ENCODE peak calls at places on chromosome 14, in six cellular contexts. O is H9, Z is IMR-90, N is neuronal stem cell, U is mesenchymal stem cell, Q is H1. G is an unnamed sample.

GRCh38 chr14:52553002-52553670 is 500 bp downstream of the GPR137C start:
- DNase-seq in O (peak), Z (no peak), N (no peak), U (peak), Q (peak), G (peak)

GRCh38 chr14:75518625-75519024 is 3.6 kb upstream of the BATF start:
- DNase-seq in O (peak), Z (no peak), N (no peak), U (no peak), Q (peak), G (peak)

GRCh38 chr14:32513571-32514009 is 184.5 kb downstream of the AKAP6 start:
- DNase-seq in O (no peak), Z (peak), N (no peak), U (no peak), Q (no peak), G (peak)

GRCh38 chr14:75800792-75801191 is 139.7 kb downstream of the TTLL5 start:
- DNase-seq in O (peak), Z (no peak), N (no peak), U (no peak), Q (peak), G (no peak)

GRCh38 chr14:38357557-38357956 is 101.7 kb upstream of the CLEC14A start:
- DNase-seq in O (no peak), Z (peak), N (no peak), U (peak), Q (no peak), G (no peak)

GRCh38 chr14:71555654-71556559 is 376.3 kb upstream of the RGS6 start:
- DNase-seq in O (no peak), Z (peak), N (no peak), U (peak), Q (no peak), G (peak)

GRCh38 chr14:31122098-31122611 is 85.4 kb downstream of the HECTD1 start:
- DNase-seq in O (no peak), Z (peak), N (no peak), U (peak), Q (no peak), G (no peak)

GRCh38 chr14:88559852-88560251 is 3.0 kb upstream of the ZC3H14 start:
- DNase-seq in O (no peak), Z (peak), N (no peak), U (peak), Q (no peak), G (peak)

GRCh38 chr14:91420686-91421085 is 3.1 kb upstream of the CCDC88C start:
- DNase-seq in O (no peak), Z (no peak), N (no peak), U (no peak), Q (peak), G (peak)

GRCh38 chr14:91317381-91318313 is 73.1 kb upstream of the GPR68 start:
- DNase-seq in O (no peak), Z (no peak), N (no peak), U (no peak), Q (no peak), G (no peak)

GRCh38 chr14:47549886-47550285 is 125.5 kb downstream of the MDGA2 start:
- DNase-seq in O (no peak), Z (no peak), N (no peak), U (no peak), Q (no peak), G (peak)

GRCh38 chr14:92650581-92651105 is 97.8 kb downstream of the LGMN start:
- DNase-seq in O (no peak), Z (no peak), N (no peak), U (no peak), Q (no peak), G (no peak)

GRCh38 chr14:66701813-66702212 is 193.9 kb downstream of the GPHN start:
- DNase-seq in O (no peak), Z (no peak), N (no peak), U (no peak), Q (no peak), G (no peak)

GRCh38 chr14:92108345-92109254 is 2.2 kb upstream of the ATXN3 start:
- DNase-seq in O (peak), Z (no peak), N (no peak), U (no peak), Q (peak), G (no peak)

GRCh38 chr14:43803076-43803689 is 703.9 kb downstream of the FSCB start:
- DNase-seq in O (no peak), Z (no peak), N (no peak), U (no peak), Q (no peak), G (no peak)

GRCh38 chr14:74634481-74634880 is 22.4 kb upstream of the LTBP2 start:
- DNase-seq in O (no peak), Z (peak), N (no peak), U (no peak), Q (no peak), G (no peak)

GRCh38 chr14:36271222-36271621 is 49.2 kb downstream of the MBIP start:
- DNase-seq in O (no peak), Z (no peak), N (no peak), U (no peak), Q (no peak), G (no peak)

GRCh38 chr14:80186301-80186800 is 25.0 kb downstream of the DIO2 start:
- DNase-seq in O (no peak), Z (no peak), N (no peak), U (no peak), Q (no peak), G (peak)

GRCh38 chr14:22008098-22008412 is 334.4 kb upstream of the OR4E1 start:
- DNase-seq in O (no peak), Z (no peak), N (no peak), U (no peak), Q (no peak), G (no peak)

GRCh38 chr14:64293976-64294671 is at the start of gene ESR2:
- DNase-seq in O (peak), Z (peak), N (peak), U (peak), Q (peak), G (peak)

GRCh38 chr14:71212683-71213107 is 305.4 kb downstream of the PCNX1 start:
- DNase-seq in O (no peak), Z (peak), N (no peak), U (no peak), Q (no peak), G (no peak)

GRCh38 chr14:65131176-65131765 is 29.0 kb upstream of the MAX start:
- DNase-seq in O (no peak), Z (peak), N (no peak), U (peak), Q (no peak), G (peak)

GRCh38 chr14:37903561-37904191 is 304.0 kb upstream of the SSTR1 start:
- DNase-seq in O (no peak), Z (peak), N (peak), U (peak), Q (no peak), G (no peak)

GRCh38 chr14:54387328-54387727 is 9.5 kb upstream of the CDKN3 start:
- DNase-seq in O (no peak), Z (no peak), N (no peak), U (no peak), Q (no peak), G (no peak)

GRCh38 chr14:30874120-30874998 is at the start of gene COCH:
- DNase-seq in O (peak), Z (no peak), N (peak), U (no peak), Q (peak), G (no peak)

GRCh38 chr14:26598081-26598671 is 343 bp upstream of the NOVA1 start:
- DNase-seq in O (peak), Z (peak), N (peak), U (peak), Q (peak), G (peak)

GRCh38 chr14:59583755-59584154 is 7.1 kb upstream of the CCDC175 start:
- DNase-seq in O (peak), Z (peak), N (no peak), U (no peak), Q (no peak), G (no peak)

GRCh38 chr14:103123128-103123633 is at the start of gene TNFAIP2:
- DNase-seq in O (peak), Z (no peak), N (no peak), U (peak), Q (peak), G (peak)
- H2BK5ac ChIP-seq in O (no peak), Z (no peak), N (peak), U (peak), Q (peak), G (no peak)

GRCh38 chr14:99809376-99809775 is 16.2 kb downstream of the EML1 start:
- DNase-seq in O (no peak), Z (peak), N (no peak), U (peak), Q (no peak), G (peak)
- H3K14ac ChIP-seq in O (no peak), Z (no peak), N (no peak), U (no peak), Q (no peak), G (peak)

GRCh38 chr14:24094839-24095195 is 706 bp downstream of the PCK2 start:
- DNase-seq in O (no peak), Z (no peak), N (no peak), U (no peak), Q (no peak), G (no peak)
- H2BK5ac ChIP-seq in O (no peak), Z (peak), N (peak), U (no peak), Q (peak), G (peak)

GRCh38 chr14:77187649-77188012 is 6.0 kb downstream of the TMEM63C start:
- DNase-seq in O (no peak), Z (no peak), N (no peak), U (no peak), Q (no peak), G (no peak)
- H3K14ac ChIP-seq in O (no peak), Z (no peak), N (peak), U (no peak), Q (no peak), G (no peak)

GRCh38 chr14:50666772-50667490 is 1.2 kb downstream of the SAV1 start:
- DNase-seq in O (peak), Z (peak), N (peak), U (peak), Q (no peak), G (peak)
- H2BK5ac ChIP-seq in O (no peak), Z (peak), N (no peak), U (peak), Q (peak), G (no peak)

GRCh38 chr14:72732022-72732780 is 161.7 kb downstream of the DPF3 start:
- DNase-seq in O (no peak), Z (no peak), N (no peak), U (no peak), Q (no peak), G (peak)
- H3K14ac ChIP-seq in O (no peak), Z (no peak), N (no peak), U (no peak), Q (no peak), G (no peak)

GRCh38 chr14:60724080-60724618 is at the start of gene SIX4:
- DNase-seq in O (peak), Z (peak), N (peak), U (peak), Q (peak), G (peak)
- H2BK5ac ChIP-seq in O (peak), Z (peak), N (peak), U (peak), Q (peak), G (peak)

GRCh38 chr14:103745424-103745823 is 29.8 kb downstream of the ZFYVE21 start:
- DNase-seq in O (no peak), Z (no peak), N (no peak), U (no peak), Q (no peak), G (no peak)

GRCh38 chr14:103749452-103749851 is 33.8 kb downstream of the ZFYVE21 start:
- DNase-seq in O (no peak), Z (no peak), N (no peak), U (peak), Q (no peak), G (no peak)

GRCh38 chr14:103749860-103750259 is 34.2 kb downstream of the ZFYVE21 start:
- DNase-seq in O (no peak), Z (no peak), N (no peak), U (no peak), Q (no peak), G (peak)

GRCh38 chr14:103746706-103747105 is 31.1 kb downstream of the ZFYVE21 start:
- DNase-seq in O (no peak), Z (peak), N (no peak), U (no peak), Q (no peak), G (peak)

DNA sequence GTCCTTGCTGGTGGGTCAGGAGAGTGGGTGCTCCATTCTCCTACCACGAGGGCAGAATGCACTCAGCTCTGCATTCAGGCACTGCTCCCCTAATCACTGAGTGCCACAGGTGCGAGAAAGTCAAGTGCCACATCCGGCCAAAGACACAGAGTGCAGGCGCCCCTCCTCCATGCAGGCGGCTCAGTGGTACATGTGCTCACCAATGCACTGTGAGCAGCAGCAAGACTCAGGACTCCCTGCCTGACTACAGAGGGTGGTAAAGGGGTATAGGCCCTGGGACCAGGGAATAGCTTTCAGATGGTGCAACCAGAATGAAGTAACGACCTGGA is 32.9 kb downstream of the ZFYVE21 start:
- DNase-seq in O (no peak), Z (no peak), N (no peak), U (no peak), Q (no peak), G (no peak)
- H3K14ac ChIP-seq in O (no peak), Z (no peak), N (peak), U (no peak), Q (no peak), G (no peak)

DNA sequence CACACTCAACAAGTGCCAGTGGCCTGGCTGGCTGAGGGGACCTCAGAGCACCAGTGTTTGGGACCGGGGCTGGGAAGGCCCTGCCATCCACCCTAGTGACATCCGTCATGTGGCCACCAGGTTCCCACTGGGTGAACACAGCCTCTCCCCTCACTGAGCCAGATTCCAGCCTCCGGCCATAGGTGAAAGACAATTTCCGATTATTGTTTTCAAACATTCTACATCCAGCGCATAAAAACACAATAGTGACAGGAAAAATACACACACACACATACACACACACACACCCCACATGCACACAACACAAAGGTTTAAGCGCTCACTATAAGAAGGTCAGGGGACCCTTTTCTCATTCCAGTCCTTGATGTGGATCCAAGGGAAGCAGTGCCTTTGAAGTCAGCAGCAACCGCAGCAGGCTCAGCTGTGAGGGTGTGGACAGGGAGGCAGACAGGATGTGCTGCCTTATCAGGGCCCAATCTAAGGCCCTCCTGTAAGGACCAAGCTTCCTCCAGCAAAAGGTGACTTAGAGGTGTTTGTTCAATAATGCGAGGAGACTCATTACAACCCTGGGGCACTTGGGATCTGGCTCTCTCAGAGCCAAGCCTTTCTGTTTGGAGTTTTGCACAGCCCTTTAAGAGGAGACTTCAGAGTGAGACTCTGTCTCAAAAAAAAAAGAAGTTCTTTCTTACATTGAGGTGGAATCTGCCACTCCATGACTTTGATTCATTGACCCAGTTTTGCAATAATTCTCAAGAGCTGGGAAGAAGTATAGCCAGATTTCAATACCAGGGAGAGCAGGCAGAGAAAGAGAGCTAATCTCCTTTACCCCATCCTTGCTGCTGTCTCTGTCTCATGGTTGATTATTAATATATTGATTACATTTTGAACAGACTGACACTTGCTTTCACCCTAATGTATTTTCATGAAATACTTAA is 227.8 kb downstream of the ZFP36L1 start:
- DNase-seq in O (no peak), Z (no peak), N (no peak), U (peak), Q (no peak), G (no peak)
- H2BK5ac ChIP-seq in O (no peak), Z (no peak), N (peak), U (no peak), Q (no peak), G (peak)

GRCh38 chr14:104936361-104937155 is 11.9 kb downstream of the PLD4 start:
- DNase-seq in O (no peak), Z (no peak), N (no peak), U (no peak), Q (no peak), G (no peak)

GRCh38 chr14:104935026-104935650 is 10.5 kb downstream of the PLD4 start:
- DNase-seq in O (no peak), Z (no peak), N (no peak), U (no peak), Q (no peak), G (no peak)

GRCh38 chr14:104937161-104937560 is 12.5 kb downstream of the PLD4 start:
- DNase-seq in O (no peak), Z (no peak), N (no peak), U (no peak), Q (no peak), G (no peak)

GRCh38 chr14:104934380-104934733 is 9.7 kb downstream of the PLD4 start:
- DNase-seq in O (no peak), Z (no peak), N (no peak), U (no peak), Q (no peak), G (no peak)

DNA sequence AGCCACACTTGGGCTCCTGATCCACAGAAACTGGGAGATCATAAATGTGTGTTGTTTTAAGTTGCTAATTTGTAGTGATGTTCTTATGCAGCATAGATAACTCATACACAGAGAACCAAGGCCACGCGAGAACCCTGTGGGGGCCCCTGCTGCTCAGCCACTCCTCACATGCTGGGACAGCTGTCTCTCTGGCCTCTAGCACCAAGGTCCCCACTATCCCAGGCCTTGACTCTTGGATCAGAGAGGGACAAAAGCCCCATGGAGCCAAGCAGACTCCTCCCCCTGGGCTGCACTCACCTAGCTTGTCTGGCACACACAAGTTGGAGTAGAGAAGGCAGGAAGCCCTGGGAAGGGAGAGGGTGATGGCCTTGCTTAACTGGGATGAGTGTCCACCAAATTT is 11.3 kb downstream of the PLD4 start:
- DNase-seq in O (no peak), Z (no peak), N (no peak), U (no peak), Q (no peak), G (no peak)
- H3K14ac ChIP-seq in O (no peak), Z (no peak), N (no peak), U (no peak), Q (no peak), G (no peak)